ENCODE peak calls at places on chromosomes 7 and 10, in five cellular contexts. C, H, N, G and V are unnamed samples.

GRCh38 chr7:143345428-143345900 is 17.0 kb downstream of the FAM131B start:
- DNase-seq in C (no peak), H (peak), N (peak), G (no peak), V (peak)

GRCh38 chr10:33749042-33749441 is 414.6 kb upstream of the NRP1 start:
- DNase-seq in C (no peak), H (peak), N (no peak), G (peak), V (no peak)

GRCh38 chr7:111137296-111138195 is 46.6 kb downstream of the LRRN3 start:
- DNase-seq in C (peak), H (peak), N (peak), G (peak), V (peak)

GRCh38 chr10:131930150-131930549 is 29.3 kb downstream of the PPP2R2D start:
- DNase-seq in C (no peak), H (no peak), N (no peak), G (no peak), V (no peak)

GRCh38 chr10:51386248-51386885 is 312.1 kb downstream of the PRKG1 start:
- DNase-seq in C (no peak), H (no peak), N (no peak), G (peak), V (no peak)

GRCh38 chr7:131556912-131557457 is 557 bp upstream of the PODXL start:
- DNase-seq in C (no peak), H (no peak), N (peak), G (no peak), V (no peak)

GRCh38 chr10:10951675-10952074 is 66.0 kb upstream of the CELF2 start:
- DNase-seq in C (no peak), H (no peak), N (no peak), G (no peak), V (no peak)

GRCh38 chr10:71212249-71213126 is at the start of gene UNC5B:
- DNase-seq in C (peak), H (peak), N (peak), G (peak), V (peak)

GRCh38 chr7:2938514-2939192 is 94.5 kb upstream of the GNA12 start:
- DNase-seq in C (no peak), H (no peak), N (no peak), G (no peak), V (no peak)

GRCh38 chr7:1220958-1221745 is 11.5 kb upstream of the UNCX start:
- DNase-seq in C (no peak), H (no peak), N (no peak), G (no peak), V (no peak)

GRCh38 chr10:61211468-61211867 is 241.7 kb downstream of the TMEM26 start:
- DNase-seq in C (no peak), H (peak), N (no peak), G (no peak), V (no peak)

GRCh38 chr7:73954181-73954580 is 73.8 kb upstream of the ELN start:
- DNase-seq in C (no peak), H (no peak), N (no peak), G (no peak), V (no peak)

GRCh38 chr10:87864497-87865059 is 1.2 kb downstream of the PTEN start:
- DNase-seq in C (no peak), H (no peak), N (no peak), G (no peak), V (no peak)

GRCh38 chr10:114266521-114266920 is 27.5 kb downstream of the VWA2 start:
- DNase-seq in C (peak), H (peak), N (no peak), G (no peak), V (no peak)

GRCh38 chr10:104336829-104337526 is 1.3 kb downstream of the ITPRIP start:
- DNase-seq in C (peak), H (peak), N (peak), G (peak), V (no peak)

GRCh38 chr10:103592186-103593021 is 98.9 kb downstream of the NEURL1 start:
- DNase-seq in C (no peak), H (peak), N (peak), G (peak), V (peak)

GRCh38 chr10:48465860-48466521 is 138.9 kb downstream of the ARHGAP22 start:
- DNase-seq in C (no peak), H (no peak), N (no peak), G (no peak), V (no peak)

GRCh38 chr10:92757066-92757716 is 67.4 kb downstream of the HHEX start:
- DNase-seq in C (peak), H (peak), N (peak), G (peak), V (no peak)

GRCh38 chr10:37957841-37958240 is 18.6 kb downstream of the ZNF25 start:
- DNase-seq in C (no peak), H (no peak), N (no peak), G (no peak), V (no peak)

GRCh38 chr7:4725014-4725951 is 43.2 kb downstream of the FOXK1 start:
- DNase-seq in C (peak), H (peak), N (peak), G (peak), V (peak)

GRCh38 chr10:34824870-34825269 is 9.8 kb upstream of the PARD3 start:
- DNase-seq in C (no peak), H (no peak), N (no peak), G (no peak), V (no peak)

GRCh38 chr10:99630439-99630838 is 10.2 kb upstream of the SLC25A28 start:
- DNase-seq in C (peak), H (peak), N (no peak), G (peak), V (no peak)

GRCh38 chr7:28596245-28596935 is 184.1 kb downstream of the CREB5 start:
- DNase-seq in C (no peak), H (no peak), N (no peak), G (peak), V (no peak)

GRCh38 chr10:78248651-78249464 is 215.2 kb downstream of the RPS24 start:
- DNase-seq in C (no peak), H (peak), N (no peak), G (peak), V (no peak)

GRCh38 chr7:96794063-96794462 is 84.4 kb upstream of the SEM1 start:
- DNase-seq in C (no peak), H (no peak), N (no peak), G (no peak), V (no peak)

GRCh38 chr7:32058017-32058416 is 12.2 kb downstream of the PDE1C start:
- DNase-seq in C (no peak), H (peak), N (no peak), G (no peak), V (no peak)

GRCh38 chr10:12513003-12513365 is 163.6 kb downstream of the CAMK1D start:
- DNase-seq in C (no peak), H (no peak), N (no peak), G (no peak), V (no peak)

GRCh38 chr10:95236068-95236903 is 42.2 kb downstream of the ACSM6 start:
- DNase-seq in C (peak), H (peak), N (no peak), G (peak), V (peak)

GRCh38 chr7:139889186-139889871 is 60.3 kb downstream of the TBXAS1 start:
- DNase-seq in C (no peak), H (no peak), N (no peak), G (no peak), V (no peak)

GRCh38 chr10:98364432-98365102 is 50.4 kb downstream of the PYROXD2 start:
- DNase-seq in C (no peak), H (no peak), N (no peak), G (no peak), V (no peak)

GRCh38 chr10:34643620-34644019 is 171.5 kb downstream of the PARD3 start:
- DNase-seq in C (no peak), H (no peak), N (no peak), G (no peak), V (no peak)

GRCh38 chr7:129343099-129343700 is 91.0 kb upstream of the STRIP2 start:
- DNase-seq in C (no peak), H (peak), N (no peak), G (peak), V (no peak)

GRCh38 chr7:39811161-39811614 is 138.9 kb upstream of the CDK13 start:
- DNase-seq in C (peak), H (peak), N (no peak), G (peak), V (no peak)

GRCh38 chr7:150444674-150445365 is 5.6 kb upstream of the GIMAP8 start:
- DNase-seq in C (no peak), H (no peak), N (no peak), G (no peak), V (no peak)

GRCh38 chr7:17772581-17773288 is 167.6 kb downstream of the SNX13 start:
- DNase-seq in C (no peak), H (peak), N (no peak), G (no peak), V (peak)

GRCh38 chr7:118844748-118845147 is 620.2 kb downstream of the ANKRD7 start:
- DNase-seq in C (no peak), H (no peak), N (no peak), G (no peak), V (no peak)

GRCh38 chr10:3090914-3091313 is 23.6 kb downstream of the PFKP start:
- DNase-seq in C (peak), H (peak), N (no peak), G (peak), V (no peak)

GRCh38 chr10:35316346-35316967 is 19.9 kb upstream of the CCNY start:
- DNase-seq in C (no peak), H (no peak), N (no peak), G (peak), V (no peak)

GRCh38 chr7:70539196-70539595 is 592.7 kb upstream of the GALNT17 start:
- DNase-seq in C (no peak), H (no peak), N (no peak), G (no peak), V (no peak)